ENCODE peak calls at places on chromosomes 2 and 18, in five cellular contexts. B is IMR-90, L is K562, Z is GM12878, N is HepG2. E is an unnamed sample.
A peak's percentile ranks its signal among the peaks of the same experiment; 100 is the strongest.

GRCh38 chr2:3193423-3194330 is 183.9 kb downstream of the EIPR1 start:
- DNase-seq in B (peak; percentile 16), L (no peak), Z (no peak), N (no peak), E (peak; percentile 70)

GRCh38 chr2:235690809-235691450 is 197.1 kb downstream of the AGAP1 start:
- DNase-seq in B (no peak), L (no peak), Z (no peak), N (no peak), E (no peak)

GRCh38 chr2:9991829-9992273 is 40.4 kb downstream of the GRHL1 start:
- DNase-seq in B (no peak), L (no peak), Z (no peak), N (no peak), E (no peak)

GRCh38 chr2:49714433-49714832 is 560.1 kb upstream of the FSHR start:
- DNase-seq in B (no peak), L (no peak), Z (no peak), N (no peak), E (no peak)

GRCh38 chr2:230899786-230900185 is 25.3 kb downstream of the GPR55 start:
- DNase-seq in B (no peak), L (no peak), Z (no peak), N (no peak), E (no peak)

GRCh38 chr2:20378891-20379519 is 28.4 kb upstream of the PUM2 start:
- DNase-seq in B (peak; percentile 86), L (peak; percentile 60), Z (no peak), N (peak; percentile 80), E (peak; percentile 93)

GRCh38 chr2:135607561-135607960 is 76.3 kb downstream of the R3HDM1 start:
- DNase-seq in B (peak; percentile 23), L (no peak), Z (no peak), N (peak; percentile 6), E (no peak)

GRCh38 chr2:135052042-135052876 is at the start of gene RAB3GAP1:
- DNase-seq in B (peak; percentile 83), L (peak; percentile 89), Z (peak; percentile 64), N (peak; percentile 72), E (peak; percentile 90)

GRCh38 chr2:156021326-156022040 is 311.0 kb downstream of the NR4A2 start:
- DNase-seq in B (no peak), L (no peak), Z (no peak), N (no peak), E (no peak)

GRCh38 chr2:67516358-67516757 is 119.2 kb downstream of the ETAA1 start:
- DNase-seq in B (no peak), L (no peak), Z (no peak), N (no peak), E (no peak)

GRCh38 chr2:67515021-67515420 is 117.9 kb downstream of the ETAA1 start:
- DNase-seq in B (no peak), L (no peak), Z (no peak), N (no peak), E (no peak)

GRCh38 chr2:67515538-67515937 is 118.4 kb downstream of the ETAA1 start:
- DNase-seq in B (no peak), L (no peak), Z (no peak), N (no peak), E (no peak)

GRCh38 chr2:67516899-67517530 is 119.9 kb downstream of the ETAA1 start:
- DNase-seq in B (peak; percentile 98), L (no peak), Z (no peak), N (no peak), E (no peak)

DNA sequence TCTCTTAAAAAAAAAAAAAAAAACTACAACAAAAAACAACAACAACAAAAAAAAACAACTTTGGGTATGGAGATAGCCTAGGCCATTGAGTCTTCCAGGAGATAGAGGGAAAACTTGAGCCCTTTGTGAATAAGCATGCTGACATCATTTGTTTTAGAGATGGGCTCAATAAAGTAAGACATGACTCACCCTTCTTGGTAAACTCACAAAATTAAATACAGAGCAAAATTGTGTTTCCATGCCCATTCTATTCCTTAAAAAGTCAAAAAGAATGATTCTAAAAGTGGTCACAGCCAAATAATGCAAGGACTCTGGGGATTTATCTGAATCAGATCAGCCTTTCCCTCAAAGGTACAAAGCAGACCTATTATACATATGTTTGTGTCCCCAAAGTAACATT is 117.4 kb downstream of the ETAA1 start:
- DNase-seq in B (peak; percentile 94), L (no peak), Z (no peak), N (no peak), E (no peak)
- TF ChIP-seq MXI1 in B (no peak), L (no peak), Z (no peak), N (no peak), E (no peak)

GRCh38 chr18:32930695-32931301 is 158.0 kb upstream of the KLHL14 start:
- DNase-seq in B (peak; percentile 60), L (peak; percentile 17), Z (no peak), N (peak; percentile 55), E (peak; percentile 58)
- TF ChIP-seq USF2 in B (no peak), L (no peak), Z (no peak), N (no peak), E (no peak)

GRCh38 chr2:217691920-217692666 is 310.7 kb downstream of the TNS1 start:
- DNase-seq in B (peak; percentile 46), L (no peak), Z (no peak), N (no peak), E (no peak)
- TF ChIP-seq MXI1 in B (no peak), L (no peak), Z (no peak), N (no peak), E (no peak)

DNA sequence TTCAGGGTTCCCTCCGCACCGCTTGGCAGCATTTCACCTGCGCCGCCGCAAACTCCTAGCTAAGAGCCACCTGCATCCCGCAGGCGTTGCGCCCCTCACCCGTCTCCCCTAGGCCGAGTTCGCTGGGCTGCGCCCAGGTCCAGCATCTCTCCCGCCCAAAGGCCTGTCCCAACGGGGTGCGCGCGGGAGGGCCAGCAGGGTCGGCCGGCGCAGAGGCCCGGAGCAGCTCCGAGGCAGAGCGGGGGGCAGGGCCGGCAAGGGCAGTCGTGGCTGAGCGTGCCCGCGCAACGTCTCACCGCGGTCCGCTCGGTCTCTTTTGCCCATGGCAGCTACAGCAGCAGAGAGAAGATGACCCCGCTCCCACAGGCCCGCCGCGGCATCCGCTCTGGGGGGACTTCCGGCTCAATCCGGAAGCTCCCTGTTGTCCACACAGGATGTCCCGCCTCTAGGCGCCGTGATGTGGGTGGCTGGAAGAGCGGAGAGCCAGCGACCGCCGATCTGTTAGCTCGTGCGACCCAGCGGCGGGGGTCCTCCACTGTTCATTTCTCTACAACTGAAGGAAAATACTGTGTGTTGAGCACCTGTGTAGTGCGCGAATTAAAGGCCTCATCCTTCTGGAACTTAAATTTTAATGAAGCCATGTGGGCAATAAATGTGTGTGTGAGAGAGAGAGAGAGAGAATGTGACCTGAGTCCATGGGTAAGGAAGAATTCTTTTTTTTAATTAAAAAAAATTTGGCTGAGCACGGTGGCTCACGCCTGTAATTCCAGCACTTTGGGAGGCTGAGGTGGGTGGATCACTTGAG is at the start of gene ERCC3:
- DNase-seq in B (peak; percentile 80), L (peak; percentile 91), Z (peak; percentile 30), N (peak; percentile 89), E (peak; percentile 95)
- TF ChIP-seq USF2 in B (no peak), L (no peak), Z (no peak), N (no peak), E (no peak)

GRCh38 chr2:222930862-222931261 is 70.0 kb downstream of the ACSL3 start:
- DNase-seq in B (peak; percentile 18), L (no peak), Z (no peak), N (no peak), E (no peak)

GRCh38 chr2:222926915-222927314 is 66.1 kb downstream of the ACSL3 start:
- DNase-seq in B (no peak), L (no peak), Z (no peak), N (no peak), E (no peak)

GRCh38 chr2:222927600-222927999 is 66.8 kb downstream of the ACSL3 start:
- DNase-seq in B (no peak), L (no peak), Z (no peak), N (no peak), E (no peak)

GRCh38 chr2:222931659-222932058 is 70.8 kb downstream of the ACSL3 start:
- DNase-seq in B (no peak), L (no peak), Z (no peak), N (no peak), E (no peak)

GRCh38 chr2:222928335-222928734 is 67.5 kb downstream of the ACSL3 start:
- DNase-seq in B (no peak), L (no peak), Z (no peak), N (no peak), E (no peak)
- TF ChIP-seq MXI1 in B (no peak), L (no peak), Z (no peak), N (no peak), E (no peak)

GRCh38 chr18:78580835-78581339 is 398.7 kb upstream of the SALL3 start:
- DNase-seq in B (no peak), L (no peak), Z (no peak), N (no peak), E (no peak)
- TF ChIP-seq USF2 in B (no peak), L (no peak), Z (no peak), N (no peak), E (no peak)

GRCh38 chr18:3931013-3931315 is 481.0 kb downstream of the TGIF1 start:
- DNase-seq in B (no peak), L (no peak), Z (no peak), N (no peak), E (no peak)
- TF ChIP-seq MXI1 in B (no peak), L (no peak), Z (no peak), N (no peak), E (no peak)

DNA sequence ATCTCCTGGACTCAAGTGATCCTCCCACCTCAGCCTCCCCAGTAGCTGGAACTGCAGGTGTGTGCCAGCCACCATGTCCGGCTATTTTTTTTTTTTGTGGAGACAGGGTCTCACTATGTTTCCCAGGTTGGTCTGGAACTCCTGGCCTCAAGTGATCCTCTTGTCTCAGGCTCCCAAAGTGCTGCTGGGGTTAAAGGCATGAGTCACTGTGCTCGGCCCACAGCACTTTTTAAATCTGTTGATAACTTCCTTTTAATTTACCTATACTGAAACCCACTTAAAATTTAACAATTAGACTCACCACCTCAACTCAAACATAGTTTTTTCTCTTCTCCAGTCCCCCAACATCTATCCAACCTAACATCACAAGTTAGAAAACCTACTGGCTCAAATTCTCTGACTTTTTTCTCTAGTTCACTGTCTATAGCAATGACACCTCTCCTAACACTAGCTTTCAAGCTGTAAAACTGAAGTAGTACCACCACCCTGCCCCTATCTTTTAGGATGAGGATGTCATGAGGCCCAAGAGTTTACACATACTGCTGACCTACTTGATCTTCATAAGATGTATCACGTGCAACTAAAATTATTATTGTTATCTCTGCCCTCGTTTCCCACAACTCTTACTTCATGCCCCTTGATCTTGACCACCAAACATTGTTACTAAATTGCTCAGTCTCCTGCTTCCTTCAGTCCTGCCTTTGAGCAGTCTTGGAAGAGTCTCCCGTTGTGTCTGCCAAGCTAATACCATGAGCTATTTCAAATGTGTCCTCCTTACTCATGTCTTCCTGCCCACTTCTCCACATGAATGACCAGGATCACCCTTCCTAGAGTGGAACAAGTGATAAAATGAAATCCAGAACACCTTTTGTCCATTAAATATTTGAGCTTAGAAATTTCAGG is 142.3 kb upstream of the ZFP36L2 start:
- DNase-seq in B (peak; percentile 17), L (no peak), Z (no peak), N (no peak), E (no peak)
- TF ChIP-seq USF2 in B (no peak), L (no peak), Z (no peak), N (no peak), E (no peak)

E was measured in SK-N-SH.